ENCODE peak calls at places on chromosomes 1 and 21, in four cellular contexts. X, F, P and E are unnamed samples.
A peak's percentile ranks its signal among the peaks of the same experiment; 100 is the strongest.

GRCh38 chr1:85134583-85135455 is 66.0 kb downstream of the SYDE2 start:
- DNase-seq in P (no peak), F (no peak), X (peak; percentile 37), E (no peak)

GRCh38 chr1:41698916-41699860 is 214.7 kb upstream of the EDN2 start:
- DNase-seq in X (peak; percentile 52), P (no peak), F (no peak), E (no peak)

GRCh38 chr1:69700770-69701169 is 133.0 kb downstream of the LRRC7 start:
- DNase-seq in F (no peak), P (no peak), X (no peak), E (no peak)

GRCh38 chr1:9280015-9280860 is 12.5 kb upstream of the SPSB1 start:
- DNase-seq in F (no peak), X (peak; percentile 74), P (peak; percentile 44), E (peak; percentile 62)

GRCh38 chr1:21937372-21938121 is 437 bp upstream of the HSPG2 start:
- DNase-seq in F (peak; percentile 75), P (peak; percentile 62), X (peak; percentile 81), E (peak; percentile 69)

GRCh38 chr21:44317241-44317782 is 17.5 kb downstream of the PFKL start:
- DNase-seq in F (no peak), P (no peak), X (no peak), E (no peak)

GRCh38 chr1:214259353-214259982 is 21.5 kb upstream of the SMYD2 start:
- DNase-seq in X (no peak), P (no peak), F (no peak), E (no peak)

GRCh38 chr1:47569261-47569660 is 131.4 kb downstream of the FOXD2 start:
- DNase-seq in P (no peak), X (no peak), F (no peak), E (no peak)

GRCh38 chr1:107594541-107594940 is 370.4 kb downstream of the VAV3 start:
- DNase-seq in F (no peak), X (no peak), P (no peak), E (no peak)

GRCh38 chr21:14995695-14996490 is 68.9 kb downstream of the NRIP1 start:
- DNase-seq in P (no peak), F (no peak), X (no peak), E (no peak)

GRCh38 chr1:100517517-100517916 is 20.4 kb upstream of the GPR88 start:
- DNase-seq in F (no peak), X (no peak), P (no peak), E (no peak)

GRCh38 chr1:231194843-231195516 is 33.1 kb downstream of the TRIM67 start:
- DNase-seq in X (no peak), P (no peak), F (no peak), E (no peak)

GRCh38 chr1:83769594-83770321 is 229.2 kb downstream of the TTLL7 start:
- DNase-seq in F (no peak), X (no peak), P (no peak), E (no peak)

GRCh38 chr21:45542667-45543370 is 579 bp upstream of the SLC19A1 start:
- DNase-seq in X (no peak), P (peak; percentile 12), F (peak; percentile 52), E (no peak)

GRCh38 chr21:44815852-44816628 is 1.8 kb downstream of the SUMO3 start:
- DNase-seq in F (no peak), P (no peak), X (no peak), E (peak; percentile 10)

GRCh38 chr1:173062156-173062938 is 11.6 kb upstream of the TNFSF18 start:
- DNase-seq in F (no peak), P (no peak), X (no peak), E (no peak)

GRCh38 chr21:45266518-45267389 is 20.9 kb downstream of the POFUT2 start:
- DNase-seq in P (peak; percentile 50), F (peak; percentile 46), X (no peak), E (peak; percentile 39)

GRCh38 chr1:222919478-222919865 is 104.6 kb downstream of the DISP1 start:
- DNase-seq in X (no peak), F (no peak), P (no peak), E (no peak)

GRCh38 chr1:193213998-193214397 is 27.6 kb upstream of the B3GALT2 start:
- DNase-seq in X (no peak), P (no peak), F (no peak), E (no peak)

GRCh38 chr1:203404546-203404945 is 53.6 kb upstream of the FMOD start:
- DNase-seq in P (no peak), X (no peak), F (no peak), E (no peak)

GRCh38 chr21:46424062-46424591 is 34.6 kb upstream of the DIP2A start:
- DNase-seq in P (peak; percentile 44), X (no peak), F (no peak), E (no peak)

GRCh38 chr1:85494074-85494956 is 29.4 kb upstream of the DDAH1 start:
- DNase-seq in F (no peak), X (no peak), P (no peak), E (peak; percentile 62)

GRCh38 chr1:118785246-118785645 is 202.9 kb downstream of the TBX15 start:
- DNase-seq in X (no peak), F (no peak), P (no peak), E (no peak)

GRCh38 chr1:226063362-226064167 is 1.0 kb downstream of the H3-3A start:
- DNase-seq in F (peak; percentile 58), P (peak; percentile 57), X (peak; percentile 53), E (peak; percentile 38)

GRCh38 chr1:104706631-104707147 is 957.0 kb downstream of the AMY1C start:
- DNase-seq in P (no peak), X (no peak), F (no peak), E (peak; percentile 4)

GRCh38 chr1:82279241-82279640 is 478.5 kb downstream of the ADGRL2 start:
- DNase-seq in X (no peak), P (no peak), F (no peak), E (no peak)

GRCh38 chr21:37751268-37751975 is 164.8 kb downstream of the KCNJ6 start:
- DNase-seq in X (no peak), P (no peak), F (no peak), E (no peak)

GRCh38 chr1:165828581-165829329 is 1.3 kb downstream of the UCK2 start:
- DNase-seq in X (peak; percentile 58), P (no peak), F (peak; percentile 57), E (peak; percentile 73)

GRCh38 chr1:67274623-67275325 is 32.9 kb upstream of the IL12RB2 start:
- DNase-seq in F (no peak), P (no peak), X (no peak), E (no peak)

GRCh38 chr1:22291494-22291893 is 148.6 kb upstream of the WNT4 start:
- DNase-seq in F (peak; percentile 9), P (no peak), X (no peak), E (no peak)

GRCh38 chr1:160095382-160096105 is 2.9 kb downstream of the IGSF8 start:
- DNase-seq in P (no peak), F (no peak), X (no peak), E (peak; percentile 37)

GRCh38 chr1:222233441-222234180 is 314.3 kb downstream of the HHIPL2 start:
- DNase-seq in X (no peak), F (no peak), P (no peak), E (no peak)

GRCh38 chr1:220843481-220844011 is 35.7 kb upstream of the HLX start:
- DNase-seq in F (no peak), X (no peak), P (no peak), E (no peak)

GRCh38 chr1:2602866-2603520 is 16.4 kb downstream of the PRXL2B start:
- DNase-seq in F (no peak), P (no peak), X (no peak), E (no peak)

GRCh38 chr21:28712396-28712795 is 280.3 kb downstream of the LTN1 start:
- DNase-seq in X (no peak), F (no peak), P (no peak), E (no peak)

GRCh38 chr21:42348762-42349161 is 2.0 kb downstream of the TFF2 start:
- DNase-seq in X (no peak), F (no peak), P (no peak), E (no peak)

GRCh38 chr21:42349420-42350075 is 1.2 kb downstream of the TFF2 start:
- DNase-seq in P (no peak), X (no peak), F (no peak), E (no peak)

GRCh38 chr21:42351626-42352432 is 1.0 kb upstream of the TFF2 start:
- DNase-seq in X (no peak), P (no peak), F (no peak), E (no peak)

GRCh38 chr21:42350899-42351543 is at the start of gene TFF2:
- DNase-seq in F (no peak), X (no peak), P (no peak), E (no peak)

DNA sequence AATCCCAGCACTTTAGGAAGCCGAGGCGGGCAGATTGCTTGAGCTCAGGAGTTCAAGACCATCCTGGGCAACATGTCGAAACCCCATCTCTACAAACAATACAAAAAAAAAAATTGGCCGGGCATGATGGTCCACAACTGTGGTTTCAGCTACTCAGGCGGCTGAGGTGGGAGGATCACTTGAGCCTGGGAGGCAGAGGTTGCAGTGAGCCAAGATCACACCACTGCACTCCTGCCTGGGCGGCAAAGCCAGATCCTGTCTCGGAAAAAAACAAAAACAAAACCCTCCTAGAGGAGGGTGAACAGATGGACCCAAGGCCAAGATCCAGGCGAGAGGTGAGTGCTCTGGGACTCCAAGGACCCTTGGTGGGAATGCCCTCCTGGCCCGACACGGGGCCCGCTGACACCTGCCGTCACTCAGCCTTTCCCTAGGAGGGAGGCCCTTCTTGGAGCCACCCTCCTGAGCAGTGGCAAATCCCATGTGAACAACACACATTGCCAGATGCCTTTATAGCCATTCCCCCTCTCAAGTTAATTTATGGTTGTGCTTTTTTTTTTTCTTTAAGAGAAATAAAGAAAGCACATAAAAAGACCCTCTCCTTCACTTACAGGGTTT is 416 bp downstream of the TFF2 start:
- DNase-seq in F (no peak), P (no peak), X (no peak), E (no peak)
- H3K4me3 ChIP-seq in F (no peak overlapping the region), P (no peak overlapping the region), X (no peak overlapping the region), E (no peak overlapping the region)

GRCh38 chr1:167756760-167757405 is 35.1 kb downstream of the MPZL1 start:
- DNase-seq in F (no peak), X (peak; percentile 32), P (no peak), E (peak; percentile 62)
- H3K4me3 ChIP-seq in F (no peak overlapping the region), X (no peak overlapping the region), P (no peak overlapping the region), E (no peak overlapping the region)

GRCh38 chr1:17045623-17046022 is 8.2 kb downstream of the SDHB start:
- DNase-seq in F (no peak), P (no peak), X (no peak), E (no peak)
- H3K4me3 ChIP-seq in F (no peak overlapping the region), P (no peak overlapping the region), X (peak overlapping the region; percentile 1), E (no peak overlapping the region)

GRCh38 chr1:92080128-92080985 is at the start of gene BTBD8:
- DNase-seq in P (peak; percentile 89), X (peak; percentile 87), F (peak; percentile 74), E (peak; percentile 83)

GRCh38 chr1:92075311-92075710 is at the start of gene SETSIP:
- DNase-seq in X (no peak), F (no peak), P (no peak), E (no peak)

GRCh38 chr1:92076363-92076762 is 1.2 kb upstream of the SETSIP start:
- DNase-seq in P (no peak), F (no peak), X (no peak), E (no peak)

GRCh38 chr1:92081031-92081430 is 886 bp downstream of the BTBD8 start:
- DNase-seq in F (no peak), X (no peak), P (no peak), E (no peak)

DNA sequence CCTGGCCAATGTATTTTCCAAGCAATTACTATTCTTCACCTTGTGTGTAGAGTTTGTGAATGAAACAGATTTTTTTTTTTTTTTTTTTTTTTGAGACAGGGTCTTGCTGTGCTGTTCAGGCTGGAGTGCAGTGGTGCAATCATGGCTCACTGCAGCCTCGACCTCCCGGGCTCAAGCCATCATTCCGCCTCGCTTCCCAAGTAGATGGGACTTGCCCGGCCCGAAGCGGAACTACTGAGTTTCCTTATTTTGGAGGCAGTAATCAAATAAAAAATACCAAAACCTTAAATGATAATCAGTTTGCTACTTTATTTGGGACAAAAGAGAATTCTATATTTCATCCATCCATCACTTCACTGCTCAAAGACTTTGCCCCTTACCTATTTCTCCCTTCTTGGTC is 704 bp upstream of the BTBD8 start:
- DNase-seq in X (no peak), P (no peak), F (no peak), E (no peak)
- H3K4me3 ChIP-seq in X (no peak overlapping the region), P (peak overlapping the region; percentile 88), F (peak overlapping the region; percentile 71), E (peak overlapping the region; percentile 82)